ENCODE peak calls at places on chromosomes 5 and 9, in seven cellular contexts. One of them, this sample, is unnamed.

GRCh38 chr9:129702563-129702962 is 37.1 kb downstream of the PRRX2 start:
- DNase-seq in type B pancreatic cell: no peak
- DNase-seq in cardiac muscle cell: peak
- DNase-seq in AG04450: peak
- DNase-seq in GM23338: no peak
- DNase-seq in left lung: no peak
- DNase-seq in keratinocyte: peak
- DNase-seq in this sample: peak

GRCh38 chr9:36207546-36208012 is 16.9 kb downstream of the CLTA start:
- DNase-seq in type B pancreatic cell: no peak
- DNase-seq in cardiac muscle cell: peak
- DNase-seq in AG04450: no peak
- DNase-seq in GM23338: no peak
- DNase-seq in left lung: no peak
- DNase-seq in keratinocyte: no peak
- DNase-seq in this sample: no peak

GRCh38 chr9:110887276-110887675 is 151.0 kb downstream of the LPAR1 start:
- DNase-seq in type B pancreatic cell: no peak
- DNase-seq in cardiac muscle cell: no peak
- DNase-seq in AG04450: no peak
- DNase-seq in GM23338: no peak
- DNase-seq in left lung: no peak
- DNase-seq in keratinocyte: no peak
- DNase-seq in this sample: no peak

GRCh38 chr9:79939819-79940218 is 368.1 kb downstream of the TLE4 start:
- DNase-seq in type B pancreatic cell: no peak
- DNase-seq in cardiac muscle cell: no peak
- DNase-seq in AG04450: no peak
- DNase-seq in GM23338: no peak
- DNase-seq in left lung: no peak
- DNase-seq in keratinocyte: no peak
- DNase-seq in this sample: no peak

GRCh38 chr9:121652037-121652837 is 803 bp downstream of the DAB2IP start:
- DNase-seq in type B pancreatic cell: peak
- DNase-seq in cardiac muscle cell: no peak
- DNase-seq in AG04450: no peak
- DNase-seq in GM23338: peak
- DNase-seq in left lung: peak
- DNase-seq in keratinocyte: no peak
- DNase-seq in this sample: no peak

GRCh38 chr5:170746081-170746951 is 37.2 kb upstream of the GABRP start:
- DNase-seq in type B pancreatic cell: peak
- DNase-seq in cardiac muscle cell: no peak
- DNase-seq in AG04450: no peak
- DNase-seq in GM23338: peak
- DNase-seq in left lung: no peak
- DNase-seq in keratinocyte: no peak
- DNase-seq in this sample: no peak

GRCh38 chr9:114286146-114286679 is 36.7 kb upstream of the ORM1 start:
- DNase-seq in type B pancreatic cell: peak
- DNase-seq in cardiac muscle cell: no peak
- DNase-seq in AG04450: no peak
- DNase-seq in GM23338: no peak
- DNase-seq in left lung: no peak
- DNase-seq in keratinocyte: no peak
- DNase-seq in this sample: no peak

GRCh38 chr5:35029333-35029732 is 18.4 kb downstream of the AGXT2 start:
- DNase-seq in type B pancreatic cell: no peak
- DNase-seq in cardiac muscle cell: peak
- DNase-seq in AG04450: no peak
- DNase-seq in GM23338: no peak
- DNase-seq in left lung: no peak
- DNase-seq in keratinocyte: no peak
- DNase-seq in this sample: peak

GRCh38 chr5:32942225-32942989 is 231.3 kb downstream of the NPR3 start:
- DNase-seq in type B pancreatic cell: no peak
- DNase-seq in cardiac muscle cell: peak
- DNase-seq in AG04450: no peak
- DNase-seq in GM23338: peak
- DNase-seq in left lung: no peak
- DNase-seq in keratinocyte: no peak
- DNase-seq in this sample: no peak

GRCh38 chr9:137881591-137882505 is 4.3 kb downstream of the CACNA1B start:
- DNase-seq in type B pancreatic cell: no peak
- DNase-seq in cardiac muscle cell: no peak
- DNase-seq in AG04450: no peak
- DNase-seq in GM23338: no peak
- DNase-seq in left lung: no peak
- DNase-seq in keratinocyte: no peak
- DNase-seq in this sample: no peak

GRCh38 chr5:165029471-165029870 is 1524.1 kb downstream of the MAT2B start:
- DNase-seq in type B pancreatic cell: no peak
- DNase-seq in cardiac muscle cell: no peak
- DNase-seq in AG04450: no peak
- DNase-seq in GM23338: peak
- DNase-seq in left lung: no peak
- DNase-seq in keratinocyte: no peak
- DNase-seq in this sample: no peak

GRCh38 chr5:76601470-76601869 is 21.7 kb downstream of the F2RL2 start:
- DNase-seq in type B pancreatic cell: no peak
- DNase-seq in cardiac muscle cell: peak
- DNase-seq in AG04450: peak
- DNase-seq in GM23338: peak
- DNase-seq in left lung: no peak
- DNase-seq in keratinocyte: peak
- DNase-seq in this sample: peak

GRCh38 chr5:178416206-178416882 is 173.8 kb downstream of the COL23A1 start:
- DNase-seq in type B pancreatic cell: no peak
- DNase-seq in cardiac muscle cell: no peak
- DNase-seq in AG04450: no peak
- DNase-seq in GM23338: no peak
- DNase-seq in left lung: no peak
- DNase-seq in keratinocyte: no peak
- DNase-seq in this sample: no peak

GRCh38 chr5:124546643-124547042 is 199.8 kb downstream of the ZNF608 start:
- DNase-seq in type B pancreatic cell: no peak
- DNase-seq in cardiac muscle cell: peak
- DNase-seq in AG04450: peak
- DNase-seq in GM23338: peak
- DNase-seq in left lung: no peak
- DNase-seq in keratinocyte: no peak
- DNase-seq in this sample: peak

GRCh38 chr5:117769877-117770276 is 1195.3 kb upstream of the SEMA6A start:
- DNase-seq in type B pancreatic cell: no peak
- DNase-seq in cardiac muscle cell: no peak
- DNase-seq in AG04450: no peak
- DNase-seq in GM23338: no peak
- DNase-seq in left lung: no peak
- DNase-seq in keratinocyte: no peak
- DNase-seq in this sample: no peak

GRCh38 chr9:126720661-126721530 is 83.9 kb upstream of the ZBTB43 start:
- DNase-seq in type B pancreatic cell: no peak
- DNase-seq in cardiac muscle cell: no peak
- DNase-seq in AG04450: no peak
- DNase-seq in GM23338: no peak
- DNase-seq in left lung: no peak
- DNase-seq in keratinocyte: no peak
- DNase-seq in this sample: no peak

GRCh38 chr5:109816732-109817131 is 127.0 kb downstream of the MAN2A1 start:
- DNase-seq in type B pancreatic cell: no peak
- DNase-seq in cardiac muscle cell: no peak
- DNase-seq in AG04450: no peak
- DNase-seq in GM23338: no peak
- DNase-seq in left lung: no peak
- DNase-seq in keratinocyte: no peak
- DNase-seq in this sample: no peak

DNA sequence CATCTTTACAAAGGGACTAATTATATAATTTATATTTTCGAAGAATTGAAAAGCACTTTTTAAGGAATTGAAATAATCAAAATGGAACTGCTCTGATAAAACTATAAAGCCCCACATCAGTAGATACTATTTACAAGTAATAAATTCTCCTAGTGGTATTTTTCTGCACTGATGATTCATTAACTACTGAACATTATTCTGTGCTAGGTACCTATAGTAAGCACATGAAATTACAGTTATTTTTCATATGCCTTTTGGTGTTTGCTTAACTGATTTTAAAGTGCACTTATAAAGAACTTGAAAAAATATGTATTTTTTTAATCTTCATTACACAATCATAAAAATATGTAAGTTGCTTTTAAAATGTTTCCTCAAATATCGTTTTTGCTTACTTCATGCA is 123.0 kb downstream of the MAN2A1 start:
- DNase-seq in type B pancreatic cell: no peak
- DNase-seq in cardiac muscle cell: no peak
- DNase-seq in AG04450: no peak
- DNase-seq in GM23338: no peak
- DNase-seq in left lung: no peak
- DNase-seq in keratinocyte: no peak
- DNase-seq in this sample: no peak
- TF ChIP-seq CTCF in type B pancreatic cell: no peak
- TF ChIP-seq CTCF in cardiac muscle cell: no peak
- TF ChIP-seq CTCF in AG04450: no peak
- TF ChIP-seq CTCF in GM23338: no peak
- TF ChIP-seq CTCF in left lung: no peak
- TF ChIP-seq CTCF in keratinocyte: no peak
- TF ChIP-seq CTCF in this sample: no peak

DNA sequence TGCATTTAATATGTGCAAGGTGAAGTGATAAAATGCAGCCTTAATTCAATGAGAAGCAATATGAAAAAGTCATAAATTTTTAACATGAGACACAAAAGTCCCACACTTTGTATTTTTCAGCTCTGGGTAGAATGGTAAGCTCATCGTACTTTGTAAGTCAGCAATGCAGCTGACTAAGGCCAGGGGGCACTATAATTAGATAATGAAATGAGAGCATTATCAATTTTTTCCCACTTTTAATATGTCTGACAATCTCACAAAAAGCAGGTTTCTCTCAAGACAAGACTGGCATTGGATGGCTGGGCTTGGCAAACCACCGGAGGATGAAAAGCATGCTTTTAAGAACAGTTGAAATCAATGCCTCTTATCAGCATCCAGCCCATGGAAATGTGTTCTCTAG is 162.8 kb downstream of the FAM174A start:
- DNase-seq in type B pancreatic cell: no peak
- DNase-seq in cardiac muscle cell: no peak
- DNase-seq in AG04450: no peak
- DNase-seq in GM23338: peak
- DNase-seq in left lung: no peak
- DNase-seq in keratinocyte: no peak
- DNase-seq in this sample: no peak
- TF ChIP-seq CTCF in type B pancreatic cell: peak
- TF ChIP-seq CTCF in cardiac muscle cell: peak
- TF ChIP-seq CTCF in AG04450: peak
- TF ChIP-seq CTCF in GM23338: peak
- TF ChIP-seq CTCF in left lung: no peak
- TF ChIP-seq CTCF in keratinocyte: peak
- TF ChIP-seq CTCF in this sample: no peak

GRCh38 chr9:135404451-135405144 is 75.0 kb upstream of the PPP1R26 start:
- DNase-seq in type B pancreatic cell: no peak
- DNase-seq in cardiac muscle cell: no peak
- DNase-seq in AG04450: no peak
- DNase-seq in GM23338: no peak
- DNase-seq in left lung: peak
- DNase-seq in keratinocyte: no peak
- DNase-seq in this sample: no peak

GRCh38 chr9:135409286-135410200 is 70.0 kb upstream of the PPP1R26 start:
- DNase-seq in type B pancreatic cell: no peak
- DNase-seq in cardiac muscle cell: no peak
- DNase-seq in AG04450: no peak
- DNase-seq in GM23338: no peak
- DNase-seq in left lung: no peak
- DNase-seq in keratinocyte: no peak
- DNase-seq in this sample: no peak

GRCh38 chr9:135410831-135411473 is 68.6 kb upstream of the PPP1R26 start:
- DNase-seq in type B pancreatic cell: no peak
- DNase-seq in cardiac muscle cell: no peak
- DNase-seq in AG04450: no peak
- DNase-seq in GM23338: peak
- DNase-seq in left lung: no peak
- DNase-seq in keratinocyte: no peak
- DNase-seq in this sample: no peak

GRCh38 chr9:135410421-135410820 is 69.2 kb upstream of the PPP1R26 start:
- DNase-seq in type B pancreatic cell: no peak
- DNase-seq in cardiac muscle cell: no peak
- DNase-seq in AG04450: no peak
- DNase-seq in GM23338: no peak
- DNase-seq in left lung: no peak
- DNase-seq in keratinocyte: no peak
- DNase-seq in this sample: no peak

DNA sequence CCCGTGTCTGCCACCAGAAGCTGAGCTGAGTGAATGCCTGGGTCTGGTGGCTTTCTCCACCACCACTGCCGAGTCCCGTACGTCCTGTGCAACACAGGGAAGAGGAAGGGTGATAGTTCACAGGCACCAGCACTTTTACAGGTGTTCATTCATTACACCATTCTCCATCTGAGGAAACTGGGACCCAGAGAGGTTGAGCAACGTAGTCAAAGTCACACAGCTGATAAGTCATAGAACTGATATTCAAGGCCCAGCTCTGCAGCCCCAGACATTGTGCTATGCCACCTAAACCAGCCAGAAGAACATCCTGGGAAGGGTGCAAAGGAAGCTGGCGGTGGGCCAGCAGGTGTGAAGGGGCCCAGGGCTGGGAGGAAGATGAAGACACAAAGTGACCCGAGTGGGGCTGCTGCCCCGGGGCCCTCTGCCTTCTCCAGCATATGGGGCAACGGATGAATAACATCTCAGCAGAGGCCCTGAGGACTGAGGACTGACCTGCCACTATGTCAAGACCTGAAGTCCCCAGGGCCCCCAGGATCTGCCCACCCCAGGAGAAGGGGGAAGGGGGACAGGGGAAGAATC is 70.8 kb upstream of the PPP1R26 start:
- DNase-seq in type B pancreatic cell: no peak
- DNase-seq in cardiac muscle cell: no peak
- DNase-seq in AG04450: no peak
- DNase-seq in GM23338: no peak
- DNase-seq in left lung: no peak
- DNase-seq in keratinocyte: no peak
- DNase-seq in this sample: no peak
- TF ChIP-seq CTCF in type B pancreatic cell: no peak
- TF ChIP-seq CTCF in cardiac muscle cell: no peak
- TF ChIP-seq CTCF in AG04450: no peak
- TF ChIP-seq CTCF in GM23338: no peak
- TF ChIP-seq CTCF in left lung: no peak
- TF ChIP-seq CTCF in keratinocyte: no peak
- TF ChIP-seq CTCF in this sample: no peak

GRCh38 chr5:160506006-160507004 is 84.7 kb downstream of the PTTG1 start:
- DNase-seq in type B pancreatic cell: no peak
- DNase-seq in cardiac muscle cell: peak
- DNase-seq in AG04450: no peak
- DNase-seq in GM23338: peak
- DNase-seq in left lung: no peak
- DNase-seq in keratinocyte: no peak
- DNase-seq in this sample: peak
- TF ChIP-seq CTCF in type B pancreatic cell: no peak
- TF ChIP-seq CTCF in cardiac muscle cell: no peak
- TF ChIP-seq CTCF in AG04450: no peak
- TF ChIP-seq CTCF in GM23338: no peak
- TF ChIP-seq CTCF in left lung: no peak
- TF ChIP-seq CTCF in keratinocyte: no peak
- TF ChIP-seq CTCF in this sample: no peak

GRCh38 chr5:149041242-149041641 is 21.6 kb downstream of the SH3TC2 start:
- DNase-seq in type B pancreatic cell: no peak
- DNase-seq in cardiac muscle cell: no peak
- DNase-seq in AG04450: no peak
- DNase-seq in GM23338: no peak
- DNase-seq in left lung: no peak
- DNase-seq in keratinocyte: no peak
- DNase-seq in this sample: no peak
- TF ChIP-seq CTCF in type B pancreatic cell: no peak
- TF ChIP-seq CTCF in cardiac muscle cell: no peak
- TF ChIP-seq CTCF in AG04450: no peak
- TF ChIP-seq CTCF in GM23338: no peak
- TF ChIP-seq CTCF in left lung: no peak
- TF ChIP-seq CTCF in keratinocyte: no peak
- TF ChIP-seq CTCF in this sample: no peak